ENCODE peak calls at places on chromosomes 12 and 14, in four cellular contexts. W is neural progenitor cell, O is aorta, M is spleen. C is an unnamed sample.

GRCh38 chr14:93788557-93789365 is 476 bp upstream of the PRIMA1 start:
- DNase-seq in O (peak; percentile 56), M (no peak), W (peak; percentile 80), C (no peak)

GRCh38 chr12:7145671-7146070 is 15.5 kb downstream of the CLSTN3 start:
- DNase-seq in M (peak; percentile 18), W (no peak), O (no peak), C (no peak)

GRCh38 chr12:114342651-114343050 is 63.3 kb downstream of the TBX5 start:
- DNase-seq in W (no peak), M (no peak), O (no peak), C (no peak)

GRCh38 chr12:60191676-60192359 is 596.0 kb downstream of the SLC16A7 start:
- DNase-seq in W (no peak), M (no peak), O (no peak), C (no peak)

GRCh38 chr14:93648440-93649168 is 139.7 kb downstream of the PRIMA1 start:
- DNase-seq in O (no peak), W (peak; percentile 61), M (no peak), C (no peak)

GRCh38 chr14:69354383-69355154 is 43.5 kb downstream of the ERH start:
- DNase-seq in O (no peak), M (peak; percentile 88), W (no peak), C (no peak)

GRCh38 chr12:105317453-105317852 is 13.0 kb upstream of the C12orf75 start:
- DNase-seq in W (no peak), O (no peak), M (no peak), C (no peak)

GRCh38 chr12:95522692-95523091 is 28.6 kb downstream of the USP44 start:
- DNase-seq in M (no peak), O (no peak), W (no peak), C (no peak)

GRCh38 chr14:58750321-58751269 is 112.8 kb downstream of the DACT1 start:
- DNase-seq in W (no peak), O (no peak), M (no peak), C (no peak)

GRCh38 chr14:56216631-56217379 is 98.6 kb downstream of the PELI2 start:
- DNase-seq in M (peak; percentile 79), W (no peak), O (peak; percentile 74), C (peak; percentile 47)

GRCh38 chr12:66048843-66049537 is 81.6 kb downstream of the LLPH start:
- DNase-seq in M (no peak), O (no peak), W (no peak), C (no peak)

GRCh38 chr14:82451675-82452074 is 918.0 kb upstream of the SEL1L start:
- DNase-seq in M (no peak), O (no peak), W (no peak), C (no peak)

GRCh38 chr14:50320279-50320678 is 8.2 kb downstream of the DMAC2L start:
- DNase-seq in O (no peak), W (no peak), M (no peak), C (no peak)

GRCh38 chr12:46403732-46404097 is 31.1 kb upstream of the SLC38A2 start:
- DNase-seq in M (no peak), O (no peak), W (no peak), C (no peak)

GRCh38 chr12:65876898-65877721 is 52.8 kb downstream of the HMGA2 start:
- DNase-seq in W (peak; percentile 60), O (no peak), M (no peak), C (no peak)

GRCh38 chr12:28340261-28340660 is 150.0 kb downstream of the CCDC91 start:
- DNase-seq in O (no peak), M (no peak), W (no peak), C (no peak)

GRCh38 chr14:70823281-70823680 is 14.0 kb upstream of the MAP3K9 start:
- DNase-seq in O (no peak), M (no peak), W (no peak), C (no peak)

DNA sequence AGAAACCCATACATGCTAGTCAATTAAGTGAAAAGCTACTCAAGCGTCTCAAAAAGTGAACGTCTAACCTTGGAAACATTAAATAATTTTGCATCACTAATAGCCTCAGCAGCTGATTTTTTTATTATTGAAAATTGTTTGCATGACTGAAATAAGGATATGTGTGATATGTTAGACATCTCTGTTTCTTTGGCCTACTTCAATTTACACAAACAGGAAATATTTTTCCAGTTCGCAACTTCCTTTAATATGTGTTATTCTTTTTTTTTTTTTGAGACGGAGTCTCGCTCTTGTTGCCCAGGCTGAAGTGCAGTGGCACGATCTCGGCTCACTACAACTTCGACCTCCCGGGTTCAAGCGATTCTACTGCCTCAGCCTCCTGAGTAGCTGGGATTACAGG is 27.1 kb downstream of the EFCAB11 start:
- DNase-seq in W (no peak), M (no peak), O (no peak), C (no peak)
- H3K4me3 ChIP-seq in W (no peak overlapping the region), M (no peak overlapping the region), O (no peak overlapping the region), C (no peak overlapping the region)

GRCh38 chr12:130953783-130954543 is at the start of gene ADGRD1:
- DNase-seq in M (no peak), O (peak; percentile 73), W (no peak), C (peak; percentile 81)
- H3K27ac ChIP-seq in M (peak within 1 kb of the TSS; percentile 8), O (no peak within 1 kb of the TSS), W (no peak within 1 kb of the TSS), C (peak within 1 kb of the TSS; percentile 83)

GRCh38 chr12:122403831-122404230 is 18.6 kb downstream of the CLIP1 start:
- DNase-seq in W (no peak), O (no peak), M (no peak), C (no peak)

GRCh38 chr12:122402264-122402663 is 20.2 kb downstream of the CLIP1 start:
- DNase-seq in W (no peak), O (no peak), M (no peak), C (no peak)

GRCh38 chr12:122407208-122407607 is 15.3 kb downstream of the CLIP1 start:
- DNase-seq in M (no peak), O (no peak), W (no peak), C (no peak)

GRCh38 chr12:122403115-122403770 is 19.2 kb downstream of the CLIP1 start:
- DNase-seq in W (no peak), M (no peak), O (no peak), C (no peak)

DNA sequence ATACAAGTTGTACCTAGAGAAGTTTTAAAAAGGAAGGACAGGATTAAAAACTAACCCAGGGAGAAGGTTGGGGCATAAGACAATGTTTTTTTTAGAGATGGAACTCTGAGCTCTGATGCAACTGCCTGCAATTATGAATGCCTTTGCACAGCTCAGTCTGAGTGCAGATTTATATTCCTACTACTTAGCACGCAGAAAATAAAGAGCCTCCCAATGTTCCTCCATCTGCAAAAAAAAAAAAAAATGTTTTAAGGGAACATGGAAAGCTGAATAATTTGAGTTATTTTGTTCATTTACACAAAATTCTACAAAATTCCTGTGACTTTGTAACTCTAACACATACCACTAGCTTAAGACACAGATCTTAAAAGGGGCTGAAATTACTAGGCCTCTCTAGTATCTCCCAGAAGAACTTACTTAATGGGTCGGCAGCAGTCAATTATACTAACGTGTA is 15.7 kb downstream of the CLIP1 start:
- DNase-seq in M (no peak), W (no peak), O (no peak), C (no peak)
- H3K4me1 ChIP-seq in M (peaks cover 15% of the 10 kb centered on the region), W (no peaks in the 10 kb centered on the region), O (no peaks in the 10 kb centered on the region), C (peaks cover 4% of the 10 kb centered on the region)

GRCh38 chr12:53975816-53976152 is 1.0 kb upstream of the HOTAIR start:
- DNase-seq in M (no peak), W (no peak), O (no peak), C (no peak)
- H3K4me3 ChIP-seq in M (no peak overlapping the region), W (no peak overlapping the region), O (no peak overlapping the region), C (no peak overlapping the region)

GRCh38 chr12:93297536-93297935 is 80.2 kb upstream of the NUDT4 start:
- DNase-seq in O (no peak), W (no peak), M (no peak), C (no peak)

GRCh38 chr12:93300611-93301021 is 77.1 kb upstream of the NUDT4 start:
- DNase-seq in W (no peak), M (no peak), O (no peak), C (no peak)

GRCh38 chr12:93302331-93303229 is 75.1 kb upstream of the NUDT4 start:
- DNase-seq in O (peak; percentile 55), M (no peak), W (no peak), C (no peak)

GRCh38 chr12:93299262-93299846 is 78.4 kb upstream of the NUDT4 start:
- DNase-seq in W (no peak), M (no peak), O (no peak), C (no peak)

DNA sequence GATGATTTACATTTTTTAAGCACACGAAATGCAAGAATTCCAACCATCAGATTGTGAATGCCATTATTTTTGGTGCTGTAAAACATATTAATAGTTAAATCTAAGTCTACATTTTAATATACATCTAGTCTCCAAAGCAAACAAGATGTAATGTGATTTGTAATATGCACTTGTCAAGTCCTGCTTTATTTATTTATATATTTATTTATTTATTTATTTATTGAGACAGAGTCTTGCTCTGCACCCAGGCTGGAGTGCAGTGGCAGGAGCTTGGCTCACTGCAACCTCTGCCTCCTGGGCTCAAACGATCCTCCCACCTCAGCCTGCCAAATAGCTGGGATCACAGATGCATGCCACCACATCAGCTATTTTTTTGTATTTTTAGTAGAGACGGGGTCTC is 76.6 kb upstream of the NUDT4 start:
- DNase-seq in W (no peak), M (no peak), O (no peak), C (no peak)
- H3K27ac ChIP-seq in W (no peak overlapping the region), M (no peak overlapping the region), O (no peak overlapping the region), C (no peak overlapping the region)

GRCh38 chr14:89614009-89614691 is 197.1 kb upstream of the FOXN3 start:
- DNase-seq in M (no peak), O (no peak), W (no peak), C (no peak)
- H3K4me1 ChIP-seq in M (peaks cover 52% of the 10 kb centered on the region), O (peaks cover 8% of the 10 kb centered on the region), W (peaks cover 47% of the 10 kb centered on the region), C (peaks cover 10% of the 10 kb centered on the region)

GRCh38 chr12:121515615-121516014 is 65.2 kb downstream of the KDM2B start:
- DNase-seq in M (no peak), W (no peak), O (no peak), C (no peak)

GRCh38 chr12:121513464-121514183 is 67.2 kb downstream of the KDM2B start:
- DNase-seq in M (peak; percentile 81), O (no peak), W (peak; percentile 54), C (peak; percentile 43)

GRCh38 chr12:121512561-121512960 is 68.3 kb downstream of the KDM2B start:
- DNase-seq in W (no peak), M (no peak), O (no peak), C (no peak)

GRCh38 chr12:121516437-121517011 is 64.3 kb downstream of the KDM2B start:
- DNase-seq in M (no peak), W (no peak), O (no peak), C (no peak)

GRCh38 chr12:121514184-121514742 is 66.6 kb downstream of the KDM2B start:
- DNase-seq in W (no peak), O (no peak), M (peak; percentile 80), C (no peak)
- H3K4me3 ChIP-seq in W (no peak overlapping the region), O (no peak overlapping the region), M (no peak overlapping the region), C (no peak overlapping the region)